ENCODE peak calls at places on chromosomes 5 and 9, in four cellular contexts. R is activated CD8-positive, alpha-beta memory T cell treated with anti-CD3 and anti-CD28 coated beads, Interleukin-2, amount 10 ng/mL, durations not matched to agents 7 days and 5 days; Y is NCI-H2081; B is smooth muscle cell of the brain vasculature. E is an unnamed sample.

GRCh38 chr5:32173394-32174010 is 617 bp downstream of the GOLPH3 start:
- DNase-seq in Y (peak), B (no peak), R (peak), E (no peak)

GRCh38 chr5:142886211-142886610 is 116.0 kb downstream of the ARHGAP26 start:
- DNase-seq in Y (no peak), B (no peak), R (no peak), E (no peak)

GRCh38 chr5:171954721-171955120 is 51.7 kb downstream of the FBXW11 start:
- DNase-seq in B (no peak), R (no peak), Y (no peak), E (no peak)

GRCh38 chr9:108836319-108836718 is 19.5 kb downstream of the ACTL7B start:
- DNase-seq in Y (no peak), R (no peak), B (no peak), E (no peak)

GRCh38 chr5:126433708-126434107 is 10.5 kb downstream of the GRAMD2B start:
- DNase-seq in B (no peak), Y (no peak), R (no peak), E (no peak)

GRCh38 chr5:124262443-124262842 is 484.0 kb downstream of the ZNF608 start:
- DNase-seq in B (no peak), Y (no peak), R (no peak), E (no peak)

GRCh38 chr9:76868897-76869296 is 37.0 kb downstream of the PRUNE2 start:
- DNase-seq in R (no peak), B (no peak), Y (no peak), E (no peak)

GRCh38 chr5:143066556-143067281 is 296.5 kb downstream of the ARHGAP26 start:
- DNase-seq in R (no peak), Y (no peak), B (no peak), E (no peak)

GRCh38 chr9:127927457-127928231 is 2.9 kb downstream of the PIP5KL1 start:
- DNase-seq in B (no peak), R (peak), Y (peak), E (no peak)

GRCh38 chr5:35869705-35870277 is 13.1 kb downstream of the IL7R start:
- DNase-seq in Y (no peak), R (no peak), B (no peak), E (no peak)

GRCh38 chr5:151696470-151697061 is 9.9 kb upstream of the SPARC start:
- DNase-seq in B (no peak), Y (no peak), R (no peak), E (no peak)